ENCODE peak calls at places on chromosomes 1 and 21, in nine cellular contexts. S, X, F, O, Q, G, L, P and V are unnamed samples.

GRCh38 chr1:180117764-180118116 is 36.9 kb upstream of the QSOX1 start:
- DNase-seq in S (peak), X (no peak), F (no peak), O (no peak), Q (no peak), G (peak), L (no peak), P (no peak), V (no peak)

GRCh38 chr1:4176841-4177240 is 276.8 kb upstream of the C1orf174 start:
- DNase-seq in S (no peak), X (no peak), F (no peak), O (no peak), Q (no peak), G (no peak), L (no peak), P (no peak), V (no peak)

GRCh38 chr1:14974361-14974760 is 179.2 kb upstream of the TMEM51 start:
- DNase-seq in S (no peak), X (no peak), F (no peak), O (no peak), Q (no peak), G (no peak), L (no peak), P (no peak), V (no peak)

GRCh38 chr1:16352842-16353535 is 709 bp upstream of the FBXO42 start:
- DNase-seq in S (no peak), X (no peak), F (no peak), O (no peak), Q (no peak), G (no peak), L (no peak), P (no peak), V (no peak)

GRCh38 chr1:225953315-225953714 is 12.3 kb upstream of the LEFTY2 start:
- DNase-seq in S (no peak), X (no peak), F (no peak), O (no peak), Q (no peak), G (no peak), L (no peak), P (no peak), V (no peak)

GRCh38 chr21:37082375-37082774 is 9.3 kb downstream of the TTC3 start:
- DNase-seq in S (no peak), X (no peak), F (no peak), O (no peak), Q (no peak), G (no peak), L (no peak), P (no peak), V (no peak)

GRCh38 chr1:6108937-6109636 is 63.4 kb downstream of the KCNAB2 start:
- DNase-seq in S (no peak), X (no peak), F (peak), O (peak), Q (peak), G (peak), L (peak), P (no peak), V (peak)

GRCh38 chr1:5478156-5478695 is 514.0 kb downstream of the NPHP4 start:
- DNase-seq in S (no peak), X (no peak), F (no peak), O (no peak), Q (no peak), G (no peak), L (no peak), P (no peak), V (no peak)

GRCh38 chr21:36929622-36930021 is 36.8 kb downstream of the HLCS start:
- DNase-seq in S (no peak), X (no peak), F (no peak), O (no peak), Q (no peak), G (peak), L (no peak), P (no peak), V (no peak)

GRCh38 chr1:155466996-155467395 is 95.6 kb downstream of the ASH1L start:
- DNase-seq in S (peak), X (no peak), F (no peak), O (no peak), Q (no peak), G (peak), L (no peak), P (peak), V (no peak)

GRCh38 chr21:39000496-39000895 is 182.8 kb downstream of the PSMG1 start:
- DNase-seq in S (no peak), X (no peak), F (peak), O (no peak), Q (no peak), G (no peak), L (peak), P (no peak), V (no peak)

GRCh38 chr1:243748706-243749283 is 101.2 kb downstream of the AKT3 start:
- DNase-seq in S (peak), X (peak), F (peak), O (no peak), Q (peak), G (peak), L (no peak), P (peak), V (no peak)

GRCh38 chr1:12539705-12540579 is 78.1 kb downstream of the DHRS3 start:
- DNase-seq in S (peak), X (no peak), F (no peak), O (peak), Q (no peak), G (peak), L (no peak), P (no peak), V (no peak)

GRCh38 chr1:12708956-12709555 is 6.9 kb upstream of the AADACL3 start:
- DNase-seq in S (no peak), X (no peak), F (no peak), O (no peak), Q (no peak), G (peak), L (no peak), P (no peak), V (no peak)

GRCh38 chr1:115463347-115463746 is 125.3 kb upstream of the NGF start:
- DNase-seq in S (no peak), X (no peak), F (no peak), O (no peak), Q (no peak), G (no peak), L (no peak), P (no peak), V (no peak)

GRCh38 chr1:1357871-1358432 is 403 bp downstream of the MXRA8 start:
- DNase-seq in S (no peak), X (no peak), F (no peak), O (no peak), Q (no peak), G (peak), L (no peak), P (no peak), V (peak)